ENCODE peak calls at places on chromosome 22, in four cellular contexts. N, K, Y and D are unnamed samples.

GRCh38 chr22:21074092-21074715 is 28.5 kb downstream of the LRRC74B start:
- DNase-seq in N (peak; percentile 25), K (no peak), Y (no peak), D (no peak)

GRCh38 chr22:30183861-30184278 is 62.7 kb downstream of the LIF start:
- DNase-seq in N (no peak), K (peak; percentile 43), Y (no peak), D (no peak)

GRCh38 chr22:46631113-46631512 is 10.9 kb downstream of the GRAMD4 start:
- DNase-seq in N (no peak), K (no peak), Y (no peak), D (no peak)

GRCh38 chr22:30806391-30806861 is 111.8 kb downstream of the OSBP2 start:
- DNase-seq in N (no peak), K (peak; percentile 24), Y (peak; percentile 52), D (peak; percentile 30)

GRCh38 chr22:43110927-43111623 is 525 bp downstream of the BIK start:
- DNase-seq in N (no peak), K (no peak), Y (peak; percentile 75), D (no peak)

GRCh38 chr22:29479417-29480261 is at the start of gene NEFH:
- DNase-seq in N (no peak), K (peak; percentile 49), Y (peak; percentile 61), D (no peak)

GRCh38 chr22:33271390-33272161 is 213.4 kb upstream of the SYN3 start:
- DNase-seq in N (no peak), K (no peak), Y (no peak), D (no peak)

GRCh38 chr22:41908409-41909289 is 6.2 kb downstream of the SHISA8 start:
- DNase-seq in N (no peak), K (no peak), Y (peak; percentile 69), D (no peak)

GRCh38 chr22:24965822-24966626 is 13.5 kb downstream of the KIAA1671 start:
- DNase-seq in N (no peak), K (no peak), Y (no peak), D (peak; percentile 67)

GRCh38 chr22:45638834-45639746 is 32.5 kb upstream of the ATXN10 start:
- DNase-seq in N (peak; percentile 90), K (peak; percentile 68), Y (no peak), D (peak; percentile 57)

GRCh38 chr22:17918840-17919239 is 105.5 kb downstream of the MICAL3 start:
- DNase-seq in N (no peak), K (no peak), Y (no peak), D (no peak)

GRCh38 chr22:24330636-24331035 is 60.0 kb downstream of the SPECC1L start:
- DNase-seq in N (no peak), K (no peak), Y (no peak), D (no peak)

GRCh38 chr22:16801088-16801487 is 24.1 kb downstream of the XKR3 start:
- DNase-seq in N (no peak), K (no peak), Y (no peak), D (no peak)

GRCh38 chr22:16810188-16810802 is 14.9 kb downstream of the XKR3 start:
- DNase-seq in N (no peak), K (no peak), Y (no peak), D (no peak)

GRCh38 chr22:45867118-45867905 is 109.7 kb downstream of the WNT7B start:
- DNase-seq in N (no peak), K (no peak), Y (peak; percentile 61), D (no peak)

GRCh38 chr22:22508274-22509176 is at the start of gene ZNF280B:
- DNase-seq in N (peak; percentile 44), K (peak; percentile 100), Y (peak; percentile 92), D (peak; percentile 76)

GRCh38 chr22:24107668-24108067 is 73.6 kb upstream of the SUSD2 start:
- DNase-seq in N (no peak), K (no peak), Y (no peak), D (no peak)

GRCh38 chr22:33447733-33448132 is 389.6 kb upstream of the SYN3 start:
- DNase-seq in N (no peak), K (no peak), Y (no peak), D (no peak)

GRCh38 chr22:23190526-23190925 is 10.2 kb downstream of the BCR start:
- DNase-seq in N (no peak), K (no peak), Y (no peak), D (no peak)

GRCh38 chr22:44355688-44356070 is 42.9 kb upstream of the SHISAL1 start:
- DNase-seq in N (no peak), K (no peak), Y (no peak), D (no peak)

GRCh38 chr22:42511401-42511891 is 8.2 kb downstream of the RRP7A start:
- DNase-seq in N (no peak), K (no peak), Y (no peak), D (no peak)

GRCh38 chr22:30250713-30251267 is 4.2 kb upstream of the LIF start:
- DNase-seq in N (peak; percentile 54), K (no peak), Y (no peak), D (no peak)

GRCh38 chr22:46374663-46375474 is 39.4 kb downstream of the TRMU start:
- DNase-seq in N (no peak), K (no peak), Y (no peak), D (no peak)

GRCh38 chr22:23259916-23260644 is 79.8 kb downstream of the BCR start:
- DNase-seq in N (no peak), K (peak; percentile 64), Y (peak; percentile 71), D (no peak)

GRCh38 chr22:23683545-23683944 is 7.3 kb upstream of the RGL4 start:
- DNase-seq in N (no peak), K (no peak), Y (no peak), D (no peak)

GRCh38 chr22:32200752-32201151 is 4.1 kb downstream of the RFPL2 start:
- DNase-seq in N (no peak), K (no peak), Y (no peak), D (no peak)

GRCh38 chr22:17772249-17772962 is 1.9 kb downstream of the BID start:
- DNase-seq in N (no peak), K (no peak), Y (no peak), D (no peak)

GRCh38 chr22:31247726-31248125 is 35.6 kb downstream of the LIMK2 start:
- DNase-seq in N (no peak), K (no peak), Y (no peak), D (no peak)

GRCh38 chr22:23094260-23094659 is 23.9 kb downstream of the GNAZ start:
- DNase-seq in N (no peak), K (peak; percentile 53), Y (no peak), D (no peak)

DNA sequence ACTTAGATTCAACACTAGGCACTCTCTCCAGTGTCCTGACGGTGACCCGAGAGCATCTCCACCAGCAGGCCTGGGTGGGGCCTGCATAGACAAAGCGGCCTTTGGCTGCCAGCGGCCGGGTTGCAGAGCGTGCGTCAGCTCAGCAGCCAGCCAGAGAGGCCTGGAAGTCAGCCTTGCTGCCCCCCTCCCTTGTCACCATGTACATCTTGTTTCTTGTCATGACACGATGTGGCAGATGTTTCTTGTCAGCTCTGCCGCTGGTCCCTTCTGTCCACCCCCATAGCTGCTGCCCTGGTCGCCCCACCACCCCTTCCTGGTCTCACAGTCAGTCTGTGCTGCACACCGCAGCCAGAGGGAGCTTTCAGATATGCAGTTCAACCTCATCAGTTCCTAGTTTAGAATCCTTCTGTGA is 33.1 kb upstream of the CBX7 start:
- DNase-seq in N (no peak), K (no peak), Y (no peak), D (peak; percentile 50)
- TF ChIP-seq RNF2 in N (no peak), K (no peak), Y (no peak), D (no peak)

GRCh38 chr22:26476705-26477340 is 6.8 kb downstream of the HPS4 start:
- DNase-seq in N (no peak), K (no peak), Y (no peak), D (peak; percentile 32)
- TF ChIP-seq RNF2 in N (no peak), K (no peak), Y (no peak), D (no peak)

GRCh38 chr22:39351689-39352214 is 2.0 kb downstream of the SYNGR1 start:
- DNase-seq in N (no peak), K (no peak), Y (no peak), D (no peak)
- TF ChIP-seq RNF2 in N (no peak), K (no peak), Y (no peak), D (no peak)

GRCh38 chr22:19871845-19872778 is 17.4 kb upstream of the GNB1L start:
- DNase-seq in N (no peak), K (no peak), Y (peak; percentile 45), D (no peak)
- TF ChIP-seq RNF2 in N (no peak), K (no peak), Y (no peak), D (no peak)

GRCh38 chr22:47795477-47796127 is 1033.2 kb downstream of the TBC1D22A start:
- DNase-seq in N (no peak), K (no peak), Y (peak; percentile 46), D (no peak)

GRCh38 chr22:47797546-47797945 is 1035.1 kb downstream of the TBC1D22A start:
- DNase-seq in N (no peak), K (no peak), Y (no peak), D (no peak)

GRCh38 chr22:47794851-47795250 is 1032.4 kb downstream of the TBC1D22A start:
- DNase-seq in N (no peak), K (no peak), Y (no peak), D (no peak)

GRCh38 chr22:47796128-47796908 is 1033.9 kb downstream of the TBC1D22A start:
- DNase-seq in N (no peak), K (no peak), Y (no peak), D (no peak)

GRCh38 chr22:47793304-47794101 is 1031.1 kb downstream of the TBC1D22A start:
- DNase-seq in N (no peak), K (no peak), Y (peak; percentile 23), D (no peak)
- TF ChIP-seq RNF2 in N (no peak), K (no peak), Y (no peak), D (no peak)

GRCh38 chr22:36405671-36406070 is 17.9 kb upstream of the MYH9 start:
- DNase-seq in N (no peak), K (no peak), Y (no peak), D (no peak)
- TF ChIP-seq RNF2 in N (no peak), K (no peak), Y (no peak), D (no peak)

GRCh38 chr22:49993649-49994360 is 18.8 kb downstream of the IL17REL start:
- DNase-seq in N (no peak), K (no peak), Y (no peak), D (no peak)
- TF ChIP-seq RNF2 in N (no peak), K (no peak), Y (no peak), D (no peak)